ENCODE peak calls at places on chromosome 21, in eight cellular contexts. F is GM06990, X is GM12865, Z is right lobe of liver, L is AG10803, R is esophagus muscularis mucosa, K is AG04450, O is PC-9. P is an unnamed sample.

GRCh38 chr21:34204481-34205439 is 131.4 kb downstream of the MRPS6 start:
- DNase-seq in F (no peak), X (no peak), Z (no peak), L (no peak), R (no peak), K (no peak), O (no peak), P (no peak)

GRCh38 chr21:40507978-40508377 is 339.0 kb downstream of the DSCAM start:
- DNase-seq in F (no peak), X (no peak), Z (no peak), L (peak; percentile 15), R (no peak), K (no peak), O (no peak), P (no peak)

GRCh38 chr21:42836402-42836666 is 43.0 kb downstream of the WDR4 start:
- DNase-seq in F (no peak), X (no peak), Z (no peak), L (no peak), R (no peak), K (no peak), O (no peak), P (no peak)

GRCh38 chr21:21002137-21002536 is 3.9 kb downstream of the NCAM2 start:
- DNase-seq in F (no peak), X (no peak), Z (no peak), L (no peak), R (no peak), K (no peak), O (no peak), P (no peak)

GRCh38 chr21:43930074-43930847 is 65.2 kb downstream of the AGPAT3 start:
- DNase-seq in F (no peak), X (no peak), Z (no peak), L (no peak), R (no peak), K (no peak), O (no peak), P (no peak)

GRCh38 chr21:25818156-25818950 is 83.6 kb downstream of the GABPA start:
- DNase-seq in F (no peak), X (no peak), Z (no peak), L (no peak), R (no peak), K (no peak), O (no peak), P (no peak)

GRCh38 chr21:43268086-43268803 is 99.4 kb downstream of the CRYAA start:
- DNase-seq in F (no peak), X (no peak), Z (peak; percentile 53), L (no peak), R (no peak), K (no peak), O (no peak), P (no peak)

GRCh38 chr21:30943920-30944319 is 62.5 kb upstream of the KRTAP11-1 start:
- DNase-seq in F (no peak), X (no peak), Z (no peak), L (no peak), R (no peak), K (no peak), O (no peak), P (no peak)

GRCh38 chr21:32921632-32922230 is 104.0 kb upstream of the OLIG2 start:
- DNase-seq in F (no peak), X (peak; percentile 55), Z (no peak), L (no peak), R (no peak), K (no peak), O (no peak), P (no peak)
- TF ChIP-seq CTCF in F (peak; percentile 71), X (peak; percentile 64), Z (peak; percentile 37), L (peak; percentile 41), R (no peak), K (peak; percentile 52), O (peak; percentile 49), P (peak; percentile 57)

GRCh38 chr21:15309022-15309590 is 244.3 kb upstream of the NRIP1 start:
- DNase-seq in F (no peak), X (no peak), Z (no peak), L (no peak), R (no peak), K (no peak), O (no peak), P (no peak)
- TF ChIP-seq CTCF in F (no peak), X (no peak), Z (no peak), L (no peak), R (no peak), K (no peak), O (no peak), P (no peak)

GRCh38 chr21:37446552-37446951 is 80.0 kb downstream of the DYRK1A start:
- DNase-seq in F (no peak), X (no peak), Z (no peak), L (no peak), R (no peak), K (no peak), O (no peak), P (no peak)
- TF ChIP-seq CTCF in F (no peak), X (no peak), Z (no peak), L (no peak), R (no peak), K (no peak), O (no peak), P (no peak)

DNA sequence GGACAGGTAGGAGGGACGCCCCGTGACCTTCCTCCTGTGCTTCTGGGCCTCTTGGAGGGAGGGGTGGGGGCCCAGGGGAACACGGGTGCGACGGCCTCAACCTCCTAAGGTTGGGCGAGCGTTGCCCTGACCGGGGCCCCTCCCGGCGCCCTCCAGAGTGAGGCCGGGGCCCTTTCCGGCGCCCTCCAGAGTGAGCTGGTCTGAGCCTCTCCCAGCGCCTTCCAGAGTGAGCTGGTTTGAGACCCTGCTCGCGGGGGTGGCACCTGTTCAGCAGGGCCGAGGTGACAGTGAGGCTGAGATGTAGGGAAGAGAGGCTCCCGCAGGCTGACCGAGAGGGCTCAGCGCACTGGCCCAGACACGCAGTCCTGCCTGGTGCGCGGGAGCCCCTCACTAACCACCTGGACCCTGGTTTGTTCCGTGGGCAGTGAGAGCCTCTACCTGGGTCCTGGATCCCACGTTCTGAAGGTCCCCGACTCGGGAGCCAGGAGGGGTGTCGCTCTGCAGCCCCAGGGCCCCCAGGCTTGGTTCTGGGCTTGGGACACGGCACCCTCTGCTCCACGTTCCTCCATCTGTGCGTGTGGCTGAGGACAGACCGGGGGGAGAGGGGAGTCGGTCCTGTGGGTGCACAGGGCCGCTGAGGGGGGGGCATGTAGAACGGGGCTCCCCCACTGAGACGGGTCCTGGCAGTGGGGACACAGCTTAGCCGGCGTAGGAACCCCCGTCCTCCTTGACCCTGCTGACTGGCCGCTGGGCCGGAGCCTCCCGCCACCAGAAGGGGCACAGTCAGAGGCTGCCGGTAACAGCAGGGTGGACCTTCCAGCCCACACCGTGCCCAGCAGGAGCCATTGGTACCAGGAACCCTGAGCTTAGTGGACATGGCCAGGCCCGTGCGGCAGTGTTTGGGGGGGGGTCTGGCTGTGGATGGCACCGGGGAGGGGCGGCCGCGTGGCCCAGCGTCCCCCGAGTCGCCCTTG is 1.5 kb downstream of the COL6A1 start:
- DNase-seq in F (no peak), X (no peak), Z (peak; percentile 55), L (no peak), R (no peak), K (no peak), O (no peak), P (no peak)
- TF ChIP-seq CTCF in F (no peak), X (no peak), Z (no peak), L (no peak), R (no peak), K (no peak), O (no peak), P (no peak)

GRCh38 chr21:45954271-45954670 is 27.3 kb upstream of the COL6A1 start:
- DNase-seq in F (no peak), X (no peak), Z (no peak), L (peak; percentile 82), R (no peak), K (no peak), O (no peak), P (no peak)
- TF ChIP-seq CTCF in F (no peak), X (no peak), Z (no peak), L (peak; percentile 61), R (peak; percentile 14), K (peak; percentile 39), O (no peak), P (no peak)

GRCh38 chr21:45001134-45002095 is 61.6 kb downstream of the SLX9 start:
- DNase-seq in F (no peak), X (no peak), Z (peak; percentile 58), L (peak; percentile 81), R (no peak), K (peak; percentile 36), O (peak; percentile 52), P (no peak)
- TF ChIP-seq CTCF in F (no peak), X (no peak), Z (no peak), L (no peak), R (no peak), K (no peak), O (no peak), P (no peak)

P was measured in GM20000.